ENCODE peak calls at places on chromosomes 7 and 10, in five cellular contexts. M, O, X, Q and I are unnamed samples.

GRCh38 chr7:81925530-81925929 is 155.7 kb upstream of the HGF start:
- DNase-seq in M (no peak), O (no peak), X (no peak), Q (no peak), I (no peak)

GRCh38 chr7:130996841-130997231 is 262.8 kb upstream of the KLF14 start:
- DNase-seq in M (peak; percentile 85), O (peak; percentile 61), X (no peak), Q (no peak), I (no peak)

GRCh38 chr10:74337330-74338016 is 186.5 kb downstream of the ADK start:
- DNase-seq in M (no peak), O (no peak), X (no peak), Q (no peak), I (peak; percentile 9)

GRCh38 chr7:42183547-42183946 is 53.5 kb downstream of the GLI3 start:
- DNase-seq in M (no peak), O (peak; percentile 47), X (no peak), Q (no peak), I (peak; percentile 27)

GRCh38 chr10:80739963-80740715 is 202.4 kb downstream of the SH2D4B start:
- DNase-seq in M (no peak), O (no peak), X (peak; percentile 69), Q (no peak), I (no peak)

GRCh38 chr7:4797858-4798705 is 22.7 kb downstream of the AP5Z1 start:
- DNase-seq in M (peak; percentile 33), O (peak; percentile 18), X (no peak), Q (peak; percentile 32), I (no peak)

GRCh38 chr7:139909379-139910050 is 80.5 kb downstream of the TBXAS1 start:
- DNase-seq in M (no peak), O (peak; percentile 77), X (no peak), Q (no peak), I (no peak)

GRCh38 chr10:55631071-55631654 is 729.9 kb downstream of the ZWINT start:
- DNase-seq in M (peak; percentile 60), O (no peak), X (peak; percentile 85), Q (no peak), I (peak; percentile 63)

GRCh38 chr7:37354661-37355131 is 94.0 kb downstream of the ELMO1 start:
- DNase-seq in M (peak; percentile 76), O (no peak), X (peak; percentile 93), Q (no peak), I (peak; percentile 33)

GRCh38 chr10:122715576-122715975 is 15.9 kb upstream of the C10orf120 start:
- DNase-seq in M (no peak), O (no peak), X (no peak), Q (no peak), I (no peak)

GRCh38 chr7:68321076-68321639 is 1277.1 kb upstream of the AUTS2 start:
- DNase-seq in M (peak; percentile 29), O (no peak), X (no peak), Q (peak; percentile 14), I (no peak)

GRCh38 chr7:32761451-32762320 is 129.9 kb downstream of the KBTBD2 start:
- DNase-seq in M (no peak), O (no peak), X (no peak), Q (no peak), I (no peak)

GRCh38 chr7:100835903-100836811 is 8.8 kb upstream of the EPHB4 start:
- DNase-seq in M (no peak), O (no peak), X (peak; percentile 92), Q (no peak), I (no peak)

GRCh38 chr7:11613292-11613930 is 218.6 kb downstream of the THSD7A start:
- DNase-seq in M (no peak), O (no peak), X (no peak), Q (no peak), I (no peak)

GRCh38 chr7:81594767-81595166 is 175.1 kb downstream of the HGF start:
- DNase-seq in M (no peak), O (peak; percentile 40), X (no peak), Q (no peak), I (no peak)

GRCh38 chr10:13834581-13835286 is 248.0 kb downstream of the PRPF18 start:
- DNase-seq in M (peak; percentile 59), O (peak; percentile 52), X (no peak), Q (no peak), I (no peak)

GRCh38 chr10:101258179-101258885 is 29.1 kb upstream of the LBX1 start:
- DNase-seq in M (no peak), O (no peak), X (no peak), Q (no peak), I (no peak)

GRCh38 chr10:52170776-52171175 is 143.3 kb upstream of the DKK1 start:
- DNase-seq in M (no peak), O (no peak), X (no peak), Q (no peak), I (no peak)

GRCh38 chr7:32154797-32155196 is 84.6 kb upstream of the PDE1C start:
- DNase-seq in M (peak; percentile 8), O (peak; percentile 36), X (no peak), Q (no peak), I (no peak)

GRCh38 chr7:92133133-92133736 is 1.0 kb downstream of the CYP51A1 start:
- DNase-seq in M (no peak), O (no peak), X (no peak), Q (no peak), I (no peak)

GRCh38 chr7:76071316-76072242 is 23.7 kb downstream of the MDH2 start:
- DNase-seq in M (peak; percentile 22), O (peak; percentile 44), X (no peak), Q (peak; percentile 82), I (no peak)

GRCh38 chr7:73892003-73892975 is 31.3 kb downstream of the TMEM270 start:
- DNase-seq in M (peak; percentile 42), O (peak; percentile 79), X (no peak), Q (no peak), I (no peak)

GRCh38 chr10:58064714-58065528 is 202.8 kb downstream of the IPMK start:
- DNase-seq in M (peak; percentile 22), O (peak; percentile 58), X (no peak), Q (no peak), I (peak; percentile 12)

GRCh38 chr10:49518982-49519578 is 19.8 kb downstream of the ERCC6 start:
- DNase-seq in M (peak; percentile 46), O (peak; percentile 54), X (no peak), Q (no peak), I (peak; percentile 23)

GRCh38 chr10:113454341-113455061 is 98.4 kb upstream of the HABP2 start:
- DNase-seq in M (peak; percentile 52), O (peak; percentile 12), X (peak; percentile 92), Q (no peak), I (peak; percentile 42)

GRCh38 chr7:148142660-148143248 is 447.8 kb upstream of the C7orf33 start:
- DNase-seq in M (peak; percentile 73), O (peak; percentile 21), X (no peak), Q (no peak), I (no peak)

GRCh38 chr7:117809958-117810357 is 63.3 kb downstream of the CTTNBP2 start:
- DNase-seq in M (peak; percentile 71), O (peak; percentile 4), X (no peak), Q (no peak), I (no peak)

DNA sequence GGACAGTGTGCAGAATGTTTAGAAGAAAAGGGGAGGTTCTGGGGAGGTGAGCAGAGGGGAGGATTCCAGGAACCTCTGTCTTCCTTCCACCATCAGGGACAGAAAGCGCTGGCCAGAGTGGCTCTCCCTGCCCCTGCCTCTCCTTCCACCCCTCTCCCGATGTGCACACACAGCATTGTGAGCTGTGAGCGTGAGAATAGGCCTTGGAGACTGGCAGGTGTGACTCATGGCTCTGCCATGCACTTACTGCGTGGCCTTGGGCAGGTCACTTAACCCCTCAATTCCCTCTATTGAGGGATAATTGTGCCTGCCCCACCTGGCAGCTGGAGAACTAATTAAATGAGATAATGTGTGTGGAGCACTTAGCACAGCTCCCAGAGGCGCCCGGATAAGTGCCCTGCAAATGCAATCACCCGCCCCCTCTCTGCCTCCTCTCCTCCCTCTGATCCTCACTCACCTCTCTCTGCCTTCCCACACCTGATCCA is 115.4 kb downstream of the ZMIZ1 start:
- DNase-seq in M (peak; percentile 79), O (peak; percentile 84), X (no peak), Q (no peak), I (peak; percentile 65)
- TF ChIP-seq POLR2A in M (no peak), O (no peak), X (no peak), Q (no peak), I (no peak)

DNA sequence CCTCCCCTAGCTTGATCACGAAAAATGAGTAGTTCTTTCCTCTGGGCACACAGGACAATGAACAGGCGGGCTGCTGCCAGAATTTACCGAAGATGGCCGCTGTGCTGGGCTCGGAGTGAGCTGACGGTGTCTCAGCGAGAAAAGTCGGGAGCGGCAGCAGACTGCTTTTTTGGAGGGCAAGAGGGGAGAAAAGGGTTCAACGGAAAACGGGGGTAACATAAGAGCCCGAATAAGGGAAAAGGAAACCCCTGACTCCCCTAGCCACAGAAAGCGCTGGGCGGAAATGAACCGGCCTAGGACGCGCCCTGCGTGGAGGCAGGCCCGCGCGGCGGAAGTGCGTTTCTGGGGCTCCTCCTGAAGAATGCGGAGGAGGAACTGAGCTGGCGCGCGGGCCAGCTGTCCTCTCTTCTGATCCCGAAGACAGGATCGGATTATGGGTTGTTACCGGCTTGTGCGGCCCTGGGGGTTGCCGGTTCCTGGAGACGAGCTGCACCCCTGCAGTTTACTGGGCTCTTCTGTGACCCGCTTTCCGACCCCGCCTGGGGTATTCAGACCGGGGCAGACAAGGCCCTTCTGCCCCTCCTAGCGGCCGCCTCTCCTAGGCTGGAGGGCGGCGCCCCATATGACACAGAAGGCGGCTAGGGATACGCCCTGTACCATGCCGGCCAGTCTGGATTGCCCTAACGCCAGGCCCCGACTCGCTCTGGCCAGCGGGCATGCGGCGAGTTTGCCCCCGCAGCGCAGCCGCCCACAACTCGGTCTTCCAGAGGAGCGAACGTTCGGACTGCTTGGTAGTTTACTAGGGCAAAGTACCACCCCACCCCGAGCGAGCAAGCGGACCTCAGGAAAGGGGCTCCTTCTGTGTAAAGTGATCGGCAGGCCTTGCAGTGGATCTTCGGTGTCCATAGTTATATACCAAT is 30.1 kb upstream of the KMT2E start:
- DNase-seq in M (peak; percentile 88), O (peak; percentile 81), X (peak; percentile 97), Q (peak; percentile 85), I (peak; percentile 69)
- TF ChIP-seq POLR2A in M (peak; percentile 75), O (peak; percentile 93), X (peak; percentile 14), Q (peak; percentile 64), I (peak; percentile 61)

DNA sequence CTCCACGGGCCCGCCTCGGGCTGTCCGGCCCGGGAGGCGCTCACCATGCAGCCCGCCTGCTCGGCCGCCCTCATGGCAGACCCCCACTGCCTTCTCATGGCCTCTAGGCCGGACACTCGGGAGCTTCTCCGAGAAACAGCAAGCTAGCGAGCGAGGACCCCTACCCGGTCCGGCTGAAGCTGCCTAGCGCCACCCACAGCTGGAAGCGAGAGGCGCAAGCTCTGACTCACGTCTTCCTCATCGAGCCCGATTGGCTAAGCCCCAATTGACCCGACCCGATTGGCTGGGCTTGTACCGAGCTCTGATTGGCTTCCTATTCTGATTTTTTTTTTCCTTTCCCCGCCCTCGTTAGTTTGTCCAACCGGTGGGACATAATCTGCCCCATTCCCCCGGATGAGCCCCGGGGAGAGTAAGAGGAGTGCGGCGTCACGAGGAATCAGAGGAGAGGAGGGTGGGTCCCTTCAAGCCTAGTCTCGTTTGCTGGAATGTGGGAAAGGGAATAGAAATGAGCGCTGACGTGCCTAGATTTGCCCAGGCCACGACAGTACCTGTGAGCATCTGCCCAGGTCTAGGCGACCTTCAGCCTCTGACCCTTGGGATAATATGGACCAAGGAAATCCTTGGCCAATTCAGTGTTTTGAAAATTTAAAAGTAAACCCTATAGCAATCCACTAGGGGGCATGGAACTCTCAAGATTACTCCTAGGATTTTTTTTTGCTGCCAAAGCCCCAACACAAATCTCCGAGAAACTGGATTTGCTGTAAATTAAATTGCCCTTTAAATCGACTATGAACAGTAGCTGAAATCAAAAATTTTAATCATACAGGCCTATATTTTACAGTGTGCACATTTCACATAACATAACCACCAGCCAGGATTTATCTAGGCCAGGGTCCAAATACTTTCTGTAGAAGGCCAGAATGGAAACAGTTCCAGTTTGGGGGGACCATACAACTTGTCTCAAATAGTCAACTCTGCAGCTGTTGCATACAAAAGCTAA is at the start of gene TYSND1:
- DNase-seq in M (peak; percentile 98), O (peak; percentile 98), X (peak; percentile 99), Q (peak; percentile 98), I (peak; percentile 100)
- TF ChIP-seq POLR2A in M (peak; percentile 56), O (peak; percentile 94), X (no peak), Q (peak; percentile 73), I (peak; percentile 58)

GRCh38 chr7:88826222-88826621 is 30.7 kb upstream of the TEX47 start:
- DNase-seq in M (no peak), O (no peak), X (no peak), Q (no peak), I (no peak)
- TF ChIP-seq POLR2A in M (no peak), O (no peak), X (no peak), Q (no peak), I (no peak)